ENCODE peak calls at places on chromosomes 12 and 14, in six cellular contexts. D is HCT116, H is SK-N-SH, J is GM12878, I is HepG2, Y is H1. E is an unnamed sample.

GRCh38 chr12:17371491-17372290 is 718.3 kb downstream of the RERGL start:
- DNase-seq in I (no peak), H (no peak), Y (no peak), D (no peak), J (no peak), E (no peak)

GRCh38 chr12:121894633-121895032 is 6.0 kb downstream of the PSMD9 start:
- DNase-seq in Y (no peak), I (peak; percentile 78), D (no peak), J (no peak), H (peak; percentile 49), E (peak; percentile 53)

GRCh38 chr12:54935235-54935951 is 49.2 kb downstream of the TESPA1 start:
- DNase-seq in D (peak; percentile 77), H (no peak), Y (no peak), J (peak; percentile 60), I (peak; percentile 2), E (peak; percentile 60)

GRCh38 chr12:132955094-132955932 is 793 bp downstream of the ZNF605 start:
- DNase-seq in Y (peak; percentile 66), I (peak; percentile 61), J (no peak), H (no peak), D (no peak), E (peak; percentile 82)

GRCh38 chr12:89477633-89478279 is 46.8 kb downstream of the GALNT4 start:
- DNase-seq in J (no peak), I (no peak), Y (no peak), D (no peak), H (no peak), E (no peak)

GRCh38 chr14:91123201-91123600 is 9.3 kb downstream of the DGLUCY start:
- DNase-seq in Y (no peak), I (no peak), J (no peak), D (no peak), H (peak; percentile 38), E (no peak)

GRCh38 chr14:92945959-92946846 is 23.3 kb downstream of the CHGA start:
- DNase-seq in D (peak; percentile 51), Y (no peak), J (no peak), I (no peak), H (peak; percentile 62), E (peak; percentile 90)

GRCh38 chr12:28424965-28425364 is 234.7 kb downstream of the CCDC91 start:
- DNase-seq in Y (no peak), H (no peak), D (no peak), I (peak; percentile 22), J (no peak), E (no peak)

GRCh38 chr12:100539209-100539608 is 34.3 kb upstream of the GAS2L3 start:
- DNase-seq in I (no peak), D (no peak), Y (peak; percentile 61), J (no peak), H (no peak), E (peak; percentile 15)

GRCh38 chr12:50971946-50972345 is 19.6 kb downstream of the HIGD1C start:
- DNase-seq in I (no peak), Y (no peak), D (no peak), J (no peak), H (no peak), E (no peak)

GRCh38 chr12:2891240-2892053 is 756 bp downstream of the TULP3 start:
- DNase-seq in H (peak; percentile 68), J (no peak), I (peak; percentile 35), D (no peak), Y (no peak), E (peak; percentile 67)

GRCh38 chr14:66240112-66240511 is 246.1 kb upstream of the CCDC196 start:
- DNase-seq in H (no peak), J (no peak), I (no peak), Y (no peak), D (no peak), E (no peak)

GRCh38 chr12:118102070-118102469 is 1.7 kb downstream of the VSIG10 start:
- DNase-seq in I (peak; percentile 39), Y (no peak), H (no peak), D (peak; percentile 46), J (no peak), E (peak; percentile 75)

GRCh38 chr12:50119387-50119786 is 7.4 kb downstream of the COX14 start:
- DNase-seq in I (no peak), H (no peak), D (no peak), Y (no peak), J (no peak), E (no peak)

GRCh38 chr12:60494249-60494648 is 898.4 kb downstream of the SLC16A7 start:
- DNase-seq in I (peak; percentile 32), J (no peak), H (peak; percentile 0), Y (no peak), D (peak; percentile 31), E (peak; percentile 75)

GRCh38 chr12:5487971-5488955 is 56.4 kb downstream of the NTF3 start:
- DNase-seq in D (no peak), Y (no peak), J (no peak), H (no peak), I (no peak), E (no peak)

GRCh38 chr14:51116682-51117081 is 21.8 kb upstream of the TRIM9 start:
- DNase-seq in J (no peak), H (no peak), I (no peak), D (no peak), Y (no peak), E (no peak)

GRCh38 chr12:95590775-95591174 is 39.5 kb upstream of the USP44 start:
- DNase-seq in H (no peak), D (no peak), I (no peak), J (no peak), Y (no peak), E (no peak)
- TF ChIP-seq JUND in H (no peak), D (no peak), I (no peak), J (no peak), Y (no peak), E (no peak)

GRCh38 chr14:26730929-26731618 is 133.2 kb upstream of the NOVA1 start:
- DNase-seq in D (no peak), I (no peak), Y (peak; percentile 59), J (no peak), H (peak; percentile 15), E (no peak)
- TF ChIP-seq JUND in D (no peak), I (no peak), Y (no peak), J (no peak), H (no peak), E (no peak)

GRCh38 chr12:98912401-98912800 is 267.3 kb downstream of the APAF1 start:
- DNase-seq in D (no peak), I (no peak), Y (no peak), J (no peak), H (no peak), E (no peak)

GRCh38 chr12:98911396-98911795 is 266.3 kb downstream of the APAF1 start:
- DNase-seq in I (no peak), Y (no peak), D (no peak), H (no peak), J (no peak), E (no peak)

DNA sequence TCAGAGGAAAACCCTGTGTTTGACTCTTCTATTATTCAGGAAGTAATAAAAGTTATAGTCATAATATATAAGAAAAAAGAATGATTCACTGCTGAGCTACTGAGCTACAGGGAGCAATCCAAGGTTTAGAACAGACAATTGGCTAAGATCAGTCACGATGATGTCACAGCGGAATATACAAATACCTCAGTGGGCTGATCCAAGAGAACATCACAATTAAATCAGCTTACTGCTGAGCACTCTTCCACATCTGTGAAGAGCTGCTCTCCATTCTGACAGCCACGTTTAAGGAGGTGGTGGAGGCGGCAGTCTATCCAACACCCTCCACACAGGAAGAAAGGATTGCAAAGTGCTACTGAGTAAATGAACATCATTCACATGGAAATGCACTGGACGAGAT is 271.0 kb downstream of the APAF1 start:
- DNase-seq in H (no peak), J (no peak), D (no peak), Y (no peak), I (no peak), E (no peak)
- TF ChIP-seq JUND in H (no peak), J (no peak), D (no peak), Y (no peak), I (no peak), E (no peak)

GRCh38 chr14:68598621-68599447 is 194.0 kb downstream of the ZFP36L1 start:
- DNase-seq in Y (no peak), J (no peak), D (peak; percentile 97), H (no peak), I (peak; percentile 94), E (no peak)
- TF ChIP-seq JUND in Y (no peak), J (no peak), D (peak; percentile 89), H (no peak), I (peak; percentile 30), E (no peak)

GRCh38 chr12:52658196-52658595 is 6.2 kb upstream of the KRT2 start:
- DNase-seq in D (no peak), H (no peak), I (no peak), Y (no peak), J (no peak), E (no peak)
- TF ChIP-seq JUND in D (no peak), H (no peak), I (no peak), Y (no peak), J (no peak), E (no peak)

GRCh38 chr14:36901846-36902245 is 240.2 kb downstream of the PAX9 start:
- DNase-seq in D (no peak), H (no peak), I (no peak), J (no peak), Y (no peak), E (no peak)
- TF ChIP-seq JUND in D (no peak), H (no peak), I (no peak), J (no peak), Y (no peak), E (no peak)

GRCh38 chr12:22658214-22658613 is 33.2 kb downstream of the ETNK1 start:
- DNase-seq in Y (no peak), J (no peak), H (no peak), I (no peak), D (no peak), E (no peak)

GRCh38 chr12:22656376-22656775 is 31.4 kb downstream of the ETNK1 start:
- DNase-seq in J (no peak), Y (no peak), H (no peak), D (no peak), I (no peak), E (no peak)

GRCh38 chr12:22656835-22657234 is 31.9 kb downstream of the ETNK1 start:
- DNase-seq in I (no peak), H (no peak), J (no peak), Y (no peak), D (no peak), E (no peak)

GRCh38 chr12:22653790-22654189 is 28.8 kb downstream of the ETNK1 start:
- DNase-seq in J (no peak), H (no peak), D (no peak), I (no peak), Y (no peak), E (no peak)

DNA sequence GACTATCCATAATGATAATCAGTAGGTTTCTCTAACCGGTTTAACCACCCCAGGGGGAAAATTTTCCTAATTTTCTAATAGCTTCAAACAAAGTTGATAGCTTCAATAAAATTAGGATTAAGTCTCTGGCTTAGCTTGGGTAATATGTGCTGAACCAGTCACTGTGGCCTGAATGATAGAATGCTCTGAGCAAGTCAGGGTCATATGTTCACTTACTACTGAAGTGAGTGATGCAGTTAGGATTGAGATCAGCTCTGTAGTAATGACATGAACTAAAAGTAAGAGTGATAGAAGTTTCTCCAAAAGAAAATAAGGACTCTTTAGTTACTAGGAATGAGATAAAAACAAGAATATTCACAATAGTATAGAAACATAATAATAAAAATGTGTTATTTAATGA is 32.6 kb downstream of the ETNK1 start:
- DNase-seq in Y (no peak), H (no peak), I (no peak), D (no peak), J (no peak), E (no peak)
- TF ChIP-seq JUND in Y (no peak), H (no peak), I (no peak), D (no peak), J (no peak), E (no peak)